ENCODE peak calls at places on chromosomes 2 and 18, in five cellular contexts. N is choroid plexus epithelial cell, D is HCT116, L is heart right ventricle, T is tibial artery. M is an unnamed sample.

GRCh38 chr18:62018034-62018760 is 125.4 kb upstream of the RNF152 start:
- DNase-seq in T (no peak), L (peak), N (peak), D (no peak), M (no peak)

GRCh38 chr2:39228413-39229209 is 15.2 kb downstream of the CDKL4 start:
- DNase-seq in L (no peak), D (no peak), T (no peak), N (peak), M (peak)

GRCh38 chr2:12031871-12032270 is 285.4 kb downstream of the LPIN1 start:
- DNase-seq in D (no peak), L (no peak), T (no peak), N (no peak), M (no peak)

GRCh38 chr2:174007010-174007409 is 41.8 kb upstream of the SP3 start:
- DNase-seq in T (no peak), L (no peak), N (no peak), D (no peak), M (no peak)

GRCh38 chr2:136665741-136666140 is 99.6 kb upstream of the THSD7B start:
- DNase-seq in L (no peak), D (no peak), N (no peak), T (no peak), M (no peak)

GRCh38 chr2:224268441-224268840 is 133.5 kb downstream of the FAM124B start:
- DNase-seq in L (no peak), N (peak), T (no peak), D (no peak), M (no peak)

GRCh38 chr2:59029058-59029457 is 787.9 kb upstream of the FANCL start:
- DNase-seq in T (no peak), D (no peak), N (no peak), L (peak), M (no peak)

GRCh38 chr2:29011650-29012060 is 30.6 kb downstream of the TOGARAM2 start:
- DNase-seq in L (peak), N (peak), D (no peak), T (no peak), M (no peak)

GRCh38 chr2:105262662-105263091 is 21.1 kb downstream of the GPR45 start:
- DNase-seq in L (no peak), N (no peak), T (no peak), D (no peak), M (no peak)

GRCh38 chr2:191478754-191479679 is 198.9 kb upstream of the NABP1 start:
- DNase-seq in L (peak), T (peak), D (no peak), N (peak), M (no peak)

GRCh38 chr2:37826611-37827010 is 98.5 kb upstream of the RMDN2 start:
- DNase-seq in D (no peak), T (no peak), L (no peak), N (no peak), M (no peak)

GRCh38 chr18:74183110-74183509 is 34.8 kb downstream of the TIMM21 start:
- DNase-seq in T (no peak), N (no peak), L (no peak), D (no peak), M (no peak)

GRCh38 chr2:119760876-119761275 is 1.2 kb downstream of the PTPN4 start:
- DNase-seq in L (no peak), N (peak), T (no peak), D (no peak), M (no peak)

GRCh38 chr2:85458611-85459563 is 40.4 kb downstream of the SH2D6 start:
- DNase-seq in L (no peak), D (no peak), N (no peak), T (no peak), M (peak)

GRCh38 chr2:1601471-1602358 is 142.6 kb downstream of the PXDN start:
- DNase-seq in N (peak), L (peak), D (no peak), T (no peak), M (peak)

GRCh38 chr2:237952851-237953250 is 14.0 kb upstream of the UBE2F start:
- DNase-seq in L (no peak), N (no peak), T (no peak), D (no peak), M (no peak)

GRCh38 chr2:3647246-3647645 is 10.8 kb upstream of the ALLC start:
- DNase-seq in D (no peak), T (no peak), L (no peak), N (no peak), M (no peak)

GRCh38 chr2:218856896-218857243 is 2.7 kb upstream of the WNT6 start:
- DNase-seq in T (no peak), N (no peak), D (no peak), L (no peak), M (peak)

GRCh38 chr18:49017813-49018552 is 67.2 kb upstream of the SMAD7 start:
- DNase-seq in N (no peak), D (no peak), T (no peak), L (no peak), M (peak)

GRCh38 chr18:25517881-25518715 is 166.1 kb upstream of the ZNF521 start:
- DNase-seq in D (no peak), N (no peak), T (no peak), L (no peak), M (no peak)

GRCh38 chr2:38386831-38387230 is 9.8 kb upstream of the ATL2 start:
- DNase-seq in L (no peak), D (no peak), T (no peak), N (peak), M (no peak)

GRCh38 chr2:237475704-237476107 is 11.3 kb upstream of the MLPH start:
- DNase-seq in N (peak), D (no peak), T (no peak), L (no peak), M (no peak)

GRCh38 chr2:200077210-200077650 is 121.8 kb downstream of the MAIP1 start:
- DNase-seq in L (no peak), D (no peak), N (peak), T (no peak), M (no peak)

GRCh38 chr2:189092936-189093335 is 86.6 kb downstream of the COL5A2 start:
- DNase-seq in L (peak), N (peak), D (no peak), T (peak), M (no peak)

GRCh38 chr2:48759682-48760081 is 4.2 kb upstream of the LHCGR start:
- DNase-seq in N (no peak), D (no peak), L (no peak), T (no peak), M (no peak)